ENCODE peak calls at places on chromosome 2, in four cellular contexts. X is stimulated activated naive CD4-positive, alpha-beta T cell; B is activated CD8-positive, alpha-beta memory T cell treated with anti-CD3 and anti-CD28 coated beads for 1 hour; A is activated effector memory CD4-positive, alpha-beta T cell treated with Interleukin-2 at 50 U/mL for 16 hours. R is an unnamed sample.

GRCh38 chr2:101273045-101273444 is 20.4 kb downstream of the CNOT11 start:
- DNase-seq in B (no peak), A (no peak), X (no peak), R (no peak)

GRCh38 chr2:172826522-172826921 is 90.9 kb downstream of the RAPGEF4 start:
- DNase-seq in B (no peak), X (no peak), A (no peak), R (no peak)

GRCh38 chr2:194696690-194697089 is 960.3 kb upstream of the SLC39A10 start:
- DNase-seq in A (no peak), X (no peak), B (no peak), R (no peak)

GRCh38 chr2:230904856-230905447 is 20.1 kb downstream of the GPR55 start:
- DNase-seq in X (no peak), B (no peak), A (no peak), R (no peak)

GRCh38 chr2:1886405-1886992 is 142.2 kb upstream of the PXDN start:
- DNase-seq in X (peak; percentile 4), A (no peak), B (peak; percentile 24), R (peak; percentile 74)

GRCh38 chr2:170339753-170340692 is 162.1 kb downstream of the MYO3B start:
- DNase-seq in B (no peak), A (no peak), X (no peak), R (no peak)

GRCh38 chr2:203155406-203155805 is 83.4 kb upstream of the CYP20A1 start:
- DNase-seq in X (no peak), B (no peak), A (no peak), R (no peak)

GRCh38 chr2:104250635-104251034 is 603.3 kb upstream of the POU3F3 start:
- DNase-seq in X (no peak), B (no peak), A (no peak), R (no peak)

GRCh38 chr2:65281626-65282351 is 54.2 kb downstream of the ACTR2 start:
- DNase-seq in B (no peak), A (no peak), X (no peak), R (no peak)

GRCh38 chr2:171652411-171652775 is 34.9 kb upstream of the DYNC1I2 start:
- DNase-seq in A (no peak), X (no peak), B (no peak), R (no peak)

R was measured in Right ventricle myocardium inferior.